ENCODE peak calls at places on chromosomes 13 and 19, in six cellular contexts. One of them, this sample, is unnamed.

GRCh38 chr13:91398413-91399188 is at the start of gene GPC5:
- DNase-seq in PC-9: peak; percentile 74
- DNase-seq in RWPE1: peak; percentile 79
- DNase-seq in bronchial epithelial cell: peak; percentile 43
- DNase-seq in HepG2: peak; percentile 15
- DNase-seq in PC-3: peak; percentile 57
- DNase-seq in this sample: no peak

GRCh38 chr13:40518481-40518882 is 148.0 kb downstream of the FOXO1 start:
- DNase-seq in PC-9: peak; percentile 20
- DNase-seq in RWPE1: no peak
- DNase-seq in bronchial epithelial cell: peak; percentile 49
- DNase-seq in HepG2: no peak
- DNase-seq in PC-3: no peak
- DNase-seq in this sample: no peak

GRCh38 chr13:110490009-110490770 is 71.3 kb downstream of the RAB20 start:
- DNase-seq in PC-9: no peak
- DNase-seq in RWPE1: no peak
- DNase-seq in bronchial epithelial cell: no peak
- DNase-seq in HepG2: peak; percentile 89
- DNase-seq in PC-3: no peak
- DNase-seq in this sample: no peak

GRCh38 chr19:53824134-53824611 is at the start of gene NLRP12:
- DNase-seq in PC-9: no peak
- DNase-seq in RWPE1: no peak
- DNase-seq in bronchial epithelial cell: no peak
- DNase-seq in HepG2: no peak
- DNase-seq in PC-3: no peak
- DNase-seq in this sample: no peak

GRCh38 chr19:32519023-32519422 is 62.0 kb upstream of the PDCD5 start:
- DNase-seq in PC-9: no peak
- DNase-seq in RWPE1: no peak
- DNase-seq in bronchial epithelial cell: no peak
- DNase-seq in HepG2: no peak
- DNase-seq in PC-3: no peak
- DNase-seq in this sample: no peak

GRCh38 chr13:37835392-37835791 is 34.2 kb downstream of the TRPC4 start:
- DNase-seq in PC-9: no peak
- DNase-seq in RWPE1: no peak
- DNase-seq in bronchial epithelial cell: no peak
- DNase-seq in HepG2: no peak
- DNase-seq in PC-3: no peak
- DNase-seq in this sample: no peak

GRCh38 chr19:12834976-12835757 is 788 bp upstream of the RTBDN start:
- DNase-seq in PC-9: peak; percentile 34
- DNase-seq in RWPE1: no peak
- DNase-seq in bronchial epithelial cell: no peak
- DNase-seq in HepG2: no peak
- DNase-seq in PC-3: peak; percentile 64
- DNase-seq in this sample: no peak

GRCh38 chr19:17681505-17682125 is 6.5 kb downstream of the UNC13A start:
- DNase-seq in PC-9: peak; percentile 22
- DNase-seq in RWPE1: peak; percentile 38
- DNase-seq in bronchial epithelial cell: no peak
- DNase-seq in HepG2: no peak
- DNase-seq in PC-3: peak; percentile 25
- DNase-seq in this sample: no peak

GRCh38 chr13:40351537-40352384 is 314.7 kb downstream of the FOXO1 start:
- DNase-seq in PC-9: no peak
- DNase-seq in RWPE1: no peak
- DNase-seq in bronchial epithelial cell: no peak
- DNase-seq in HepG2: peak; percentile 62
- DNase-seq in PC-3: no peak
- DNase-seq in this sample: no peak

GRCh38 chr19:1465191-1466016 is 13.6 kb downstream of the C19orf25 start:
- DNase-seq in PC-9: no peak
- DNase-seq in RWPE1: peak; percentile 61
- DNase-seq in bronchial epithelial cell: peak; percentile 42
- DNase-seq in HepG2: no peak
- DNase-seq in PC-3: no peak
- DNase-seq in this sample: no peak
- TF ChIP-seq CTCF in PC-9: no peak
- TF ChIP-seq CTCF in RWPE1: peak; percentile 78
- TF ChIP-seq CTCF in bronchial epithelial cell: peak; percentile 70
- TF ChIP-seq CTCF in HepG2: no peak
- TF ChIP-seq CTCF in PC-3: no peak
- TF ChIP-seq CTCF in this sample: peak; percentile 66

GRCh38 chr19:49761625-49762311 is 1.3 kb downstream of the TSKS start:
- DNase-seq in PC-9: no peak
- DNase-seq in RWPE1: no peak
- DNase-seq in bronchial epithelial cell: no peak
- DNase-seq in HepG2: peak; percentile 25
- DNase-seq in PC-3: peak; percentile 31
- DNase-seq in this sample: no peak
- TF ChIP-seq CTCF in PC-9: peak; percentile 12
- TF ChIP-seq CTCF in RWPE1: no peak
- TF ChIP-seq CTCF in bronchial epithelial cell: no peak
- TF ChIP-seq CTCF in HepG2: peak; percentile 52
- TF ChIP-seq CTCF in PC-3: peak; percentile 46
- TF ChIP-seq CTCF in this sample: peak; percentile 25

DNA sequence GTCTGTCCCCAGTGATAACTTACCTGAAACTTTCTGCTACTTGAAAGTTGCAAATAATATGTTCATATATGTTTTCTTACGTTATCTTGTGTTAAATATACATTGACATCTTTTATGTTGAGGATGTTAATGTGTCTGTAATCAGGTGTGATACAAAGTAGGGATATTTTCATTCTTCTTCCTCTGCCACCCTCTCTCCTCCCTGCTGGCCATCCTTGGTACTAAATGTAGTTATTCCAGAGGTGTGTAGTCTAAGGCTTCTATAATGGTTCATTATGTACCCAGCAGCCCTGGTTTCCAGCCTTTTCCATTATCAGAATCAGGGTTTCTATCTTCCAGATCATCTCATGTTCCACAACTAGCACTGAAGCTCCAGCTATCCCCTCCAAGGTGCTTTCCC is 606.7 kb upstream of the KLHL1 start:
- DNase-seq in PC-9: no peak
- DNase-seq in RWPE1: no peak
- DNase-seq in bronchial epithelial cell: no peak
- DNase-seq in HepG2: no peak
- DNase-seq in PC-3: no peak
- DNase-seq in this sample: no peak
- TF ChIP-seq CTCF in PC-9: no peak
- TF ChIP-seq CTCF in RWPE1: no peak
- TF ChIP-seq CTCF in bronchial epithelial cell: no peak
- TF ChIP-seq CTCF in HepG2: no peak
- TF ChIP-seq CTCF in PC-3: no peak
- TF ChIP-seq CTCF in this sample: no peak

GRCh38 chr13:99619207-99619606 is 117.9 kb downstream of the TM9SF2 start:
- DNase-seq in PC-9: no peak
- DNase-seq in RWPE1: no peak
- DNase-seq in bronchial epithelial cell: no peak
- DNase-seq in HepG2: no peak
- DNase-seq in PC-3: no peak
- DNase-seq in this sample: no peak

GRCh38 chr13:99617474-99618255 is 116.4 kb downstream of the TM9SF2 start:
- DNase-seq in PC-9: no peak
- DNase-seq in RWPE1: no peak
- DNase-seq in bronchial epithelial cell: no peak
- DNase-seq in HepG2: peak; percentile 33
- DNase-seq in PC-3: peak; percentile 46
- DNase-seq in this sample: no peak

GRCh38 chr13:99610702-99611289 is 109.5 kb downstream of the TM9SF2 start:
- DNase-seq in PC-9: no peak
- DNase-seq in RWPE1: no peak
- DNase-seq in bronchial epithelial cell: no peak
- DNase-seq in HepG2: no peak
- DNase-seq in PC-3: no peak
- DNase-seq in this sample: no peak

DNA sequence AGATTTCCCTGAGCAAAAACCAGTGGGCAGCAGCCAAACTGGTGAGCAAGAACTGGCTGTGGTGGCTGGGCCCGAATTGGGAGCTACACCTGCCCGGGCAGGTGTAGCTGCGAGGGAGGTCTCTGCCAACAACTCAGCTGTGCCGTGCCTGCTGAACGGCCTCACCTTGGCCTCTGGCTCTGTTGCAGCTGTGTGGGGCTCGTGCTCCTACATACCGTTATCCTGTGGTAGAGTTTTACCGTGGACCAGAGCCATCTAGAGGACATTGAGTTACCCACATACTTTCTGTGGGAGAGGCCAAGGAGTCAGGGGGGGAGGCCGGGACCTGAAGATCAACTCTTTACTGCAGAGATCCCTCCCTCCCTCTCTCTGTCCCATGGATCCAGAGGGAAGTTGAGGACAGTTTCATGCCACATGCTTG is 113.2 kb downstream of the TM9SF2 start:
- DNase-seq in PC-9: no peak
- DNase-seq in RWPE1: peak; percentile 77
- DNase-seq in bronchial epithelial cell: peak; percentile 89
- DNase-seq in HepG2: peak; percentile 76
- DNase-seq in PC-3: no peak
- DNase-seq in this sample: no peak
- TF ChIP-seq CTCF in PC-9: no peak
- TF ChIP-seq CTCF in RWPE1: peak; percentile 35
- TF ChIP-seq CTCF in bronchial epithelial cell: peak; percentile 36
- TF ChIP-seq CTCF in HepG2: peak; percentile 84
- TF ChIP-seq CTCF in PC-3: no peak
- TF ChIP-seq CTCF in this sample: peak; percentile 17

GRCh38 chr19:42473686-42474085 is 30.9 kb upstream of the CXCL17 start:
- DNase-seq in PC-9: no peak
- DNase-seq in RWPE1: no peak
- DNase-seq in bronchial epithelial cell: no peak
- DNase-seq in HepG2: no peak
- DNase-seq in PC-3: no peak
- DNase-seq in this sample: no peak

GRCh38 chr19:42475366-42475765 is 32.6 kb upstream of the CXCL17 start:
- DNase-seq in PC-9: no peak
- DNase-seq in RWPE1: no peak
- DNase-seq in bronchial epithelial cell: no peak
- DNase-seq in HepG2: no peak
- DNase-seq in PC-3: no peak
- DNase-seq in this sample: no peak

GRCh38 chr19:42477117-42477516 is 34.4 kb upstream of the CXCL17 start:
- DNase-seq in PC-9: no peak
- DNase-seq in RWPE1: no peak
- DNase-seq in bronchial epithelial cell: no peak
- DNase-seq in HepG2: no peak
- DNase-seq in PC-3: no peak
- DNase-seq in this sample: no peak

GRCh38 chr19:42472402-42473147 is 29.8 kb upstream of the CXCL17 start:
- DNase-seq in PC-9: no peak
- DNase-seq in RWPE1: no peak
- DNase-seq in bronchial epithelial cell: no peak
- DNase-seq in HepG2: no peak
- DNase-seq in PC-3: no peak
- DNase-seq in this sample: no peak

GRCh38 chr19:42474743-42475142 is 32.0 kb upstream of the CXCL17 start:
- DNase-seq in PC-9: no peak
- DNase-seq in RWPE1: no peak
- DNase-seq in bronchial epithelial cell: no peak
- DNase-seq in HepG2: no peak
- DNase-seq in PC-3: no peak
- DNase-seq in this sample: no peak
- TF ChIP-seq CTCF in PC-9: no peak
- TF ChIP-seq CTCF in RWPE1: no peak
- TF ChIP-seq CTCF in bronchial epithelial cell: no peak
- TF ChIP-seq CTCF in HepG2: no peak
- TF ChIP-seq CTCF in PC-3: no peak
- TF ChIP-seq CTCF in this sample: no peak

This sample was measured in BJ.